ENCODE peak calls at places on chromosomes 2 and 18, in six cellular contexts. F is HepG2, L is K562, Y is H1, E is SK-N-SH, H is GM12892. G is an unnamed sample.

GRCh38 chr18:64872710-64873458 is 724.0 kb upstream of the LINC00305 start:
- DNase-seq in Y (no peak), E (no peak), L (no peak), F (no peak), H (no peak), G (no peak)

GRCh38 chr18:76620326-76620813 is 125.3 kb upstream of the ZNF516 start:
- DNase-seq in L (peak), F (no peak), Y (no peak), E (no peak), H (peak), G (peak)

GRCh38 chr2:229800997-229801754 is 86.8 kb upstream of the DNER start:
- DNase-seq in F (peak), E (peak), Y (peak), H (peak), L (peak), G (peak)

GRCh38 chr2:69767034-69767433 is 25.1 kb downstream of the ANXA4 start:
- DNase-seq in E (no peak), L (no peak), H (no peak), F (no peak), Y (no peak), G (no peak)

GRCh38 chr18:54360406-54360805 is 2.7 kb downstream of the C18orf54 start:
- DNase-seq in F (peak), E (no peak), H (no peak), Y (no peak), L (no peak), G (no peak)

GRCh38 chr2:177972782-177973181 is 99.8 kb downstream of the PDE11A start:
- DNase-seq in Y (peak), F (no peak), E (no peak), H (no peak), L (peak), G (no peak)

GRCh38 chr2:196836440-196836839 is 27.3 kb upstream of the C2orf66 start:
- DNase-seq in H (no peak), Y (no peak), L (no peak), F (no peak), E (no peak), G (no peak)

GRCh38 chr2:38164881-38165280 is 88.9 kb upstream of the CYP1B1 start:
- DNase-seq in E (no peak), Y (no peak), F (no peak), L (no peak), H (no peak), G (no peak)

GRCh38 chr2:239930871-239931771 is 94.0 kb downstream of the NDUFA10 start:
- DNase-seq in F (no peak), E (no peak), Y (no peak), L (no peak), H (no peak), G (no peak)

GRCh38 chr2:45839388-45840251 is 188.1 kb downstream of the PRKCE start:
- DNase-seq in Y (no peak), H (no peak), L (no peak), E (peak), F (no peak), G (no peak)

GRCh38 chr2:64203131-64204005 is 59.1 kb upstream of the PELI1 start:
- DNase-seq in Y (no peak), H (no peak), E (no peak), L (no peak), F (no peak), G (no peak)

GRCh38 chr2:143125647-143126046 is 3.6 kb upstream of the ARHGAP15 start:
- DNase-seq in F (no peak), H (no peak), L (no peak), Y (no peak), E (no peak), G (no peak)

DNA sequence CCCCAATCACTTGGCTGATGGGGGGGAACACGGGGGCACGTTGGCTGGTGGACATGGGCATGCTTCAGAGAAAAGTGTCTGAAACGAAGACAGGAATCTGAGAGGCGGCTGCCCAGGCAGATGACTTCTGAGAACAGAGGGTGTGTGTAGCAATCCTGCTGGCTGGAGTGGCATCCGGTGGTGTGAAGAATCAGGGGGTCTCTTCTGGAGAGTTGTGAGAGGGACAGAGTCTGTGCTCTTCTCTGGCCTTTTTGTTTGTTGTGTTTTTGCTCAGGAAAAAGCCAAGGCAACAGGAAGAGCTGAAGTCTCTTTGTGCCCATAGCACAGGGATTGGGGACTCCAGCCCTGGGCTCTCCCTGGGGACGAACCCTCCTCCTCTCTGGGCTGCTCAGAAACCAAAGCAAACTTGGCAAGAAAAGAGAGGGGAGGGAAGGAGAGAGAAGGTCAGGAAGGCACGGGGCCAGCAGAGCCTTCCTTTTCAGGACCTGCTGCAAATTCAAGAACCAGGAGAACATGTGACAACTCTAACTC is 97.0 kb upstream of the SMAD2 start:
- DNase-seq in F (no peak), Y (no peak), E (no peak), L (no peak), H (no peak), G (no peak)
- TF ChIP-seq TAF1 in F (no peak), Y (no peak), E (no peak), L (no peak), H (no peak), G (no peak)

GRCh38 chr2:138455691-138456090 is 45.9 kb upstream of the SPOPL start:
- DNase-seq in L (no peak), Y (no peak), H (no peak), E (no peak), F (no peak), G (no peak)
- TF ChIP-seq TAF1 in L (no peak), Y (no peak), H (no peak), E (no peak), F (no peak), G (no peak)

DNA sequence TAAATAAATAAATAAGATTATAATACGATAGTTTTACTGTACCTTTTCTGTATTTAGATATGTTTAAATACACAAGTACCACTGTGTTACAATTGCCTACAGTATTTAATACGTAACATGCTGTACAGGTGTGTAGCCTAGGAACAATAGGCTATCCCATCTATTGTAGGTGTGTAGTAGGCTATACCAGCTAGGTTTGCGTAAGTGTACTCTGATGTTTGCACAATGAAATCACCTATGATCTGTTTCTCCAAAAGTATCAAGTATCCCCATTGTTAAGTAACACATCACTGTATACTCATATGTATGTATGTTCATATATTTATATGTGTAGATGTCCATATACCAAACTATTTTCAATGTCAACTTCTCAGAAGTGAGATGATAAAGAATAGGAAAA is 118.2 kb upstream of the RND3 start:
- DNase-seq in F (no peak), H (no peak), Y (no peak), L (no peak), E (no peak), G (no peak)
- TF ChIP-seq TAF1 in F (no peak), H (no peak), Y (no peak), L (no peak), E (no peak), G (no peak)

GRCh38 chr2:192357216-192357615 is 162.5 kb upstream of the TMEFF2 start:
- DNase-seq in Y (no peak), E (no peak), L (no peak), F (no peak), H (no peak), G (no peak)
- TF ChIP-seq TAF1 in Y (no peak), E (no peak), L (no peak), F (no peak), H (no peak), G (no peak)

DNA sequence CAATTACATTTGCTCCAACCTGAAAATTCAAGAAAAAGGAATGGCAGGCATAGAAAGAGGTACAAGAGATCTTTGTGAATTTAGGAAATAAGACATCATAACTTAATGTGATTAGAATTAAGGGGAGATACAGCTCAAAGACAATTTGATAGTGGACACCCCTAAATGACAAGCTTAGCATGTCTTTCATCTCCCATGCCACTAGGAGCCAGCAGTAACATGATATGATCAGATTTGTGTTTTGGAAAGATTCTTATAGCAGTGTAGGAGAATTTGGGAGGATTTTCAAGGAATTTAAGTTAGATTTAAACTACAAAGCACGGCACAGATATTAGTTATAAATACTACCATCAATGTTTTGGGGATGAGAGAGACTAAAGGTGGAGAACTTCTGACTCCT is 340.8 kb downstream of the RDH14 start:
- DNase-seq in E (no peak), L (no peak), Y (no peak), F (no peak), H (no peak), G (no peak)
- TF ChIP-seq TAF1 in E (no peak), L (no peak), Y (no peak), F (no peak), H (no peak), G (no peak)

DNA sequence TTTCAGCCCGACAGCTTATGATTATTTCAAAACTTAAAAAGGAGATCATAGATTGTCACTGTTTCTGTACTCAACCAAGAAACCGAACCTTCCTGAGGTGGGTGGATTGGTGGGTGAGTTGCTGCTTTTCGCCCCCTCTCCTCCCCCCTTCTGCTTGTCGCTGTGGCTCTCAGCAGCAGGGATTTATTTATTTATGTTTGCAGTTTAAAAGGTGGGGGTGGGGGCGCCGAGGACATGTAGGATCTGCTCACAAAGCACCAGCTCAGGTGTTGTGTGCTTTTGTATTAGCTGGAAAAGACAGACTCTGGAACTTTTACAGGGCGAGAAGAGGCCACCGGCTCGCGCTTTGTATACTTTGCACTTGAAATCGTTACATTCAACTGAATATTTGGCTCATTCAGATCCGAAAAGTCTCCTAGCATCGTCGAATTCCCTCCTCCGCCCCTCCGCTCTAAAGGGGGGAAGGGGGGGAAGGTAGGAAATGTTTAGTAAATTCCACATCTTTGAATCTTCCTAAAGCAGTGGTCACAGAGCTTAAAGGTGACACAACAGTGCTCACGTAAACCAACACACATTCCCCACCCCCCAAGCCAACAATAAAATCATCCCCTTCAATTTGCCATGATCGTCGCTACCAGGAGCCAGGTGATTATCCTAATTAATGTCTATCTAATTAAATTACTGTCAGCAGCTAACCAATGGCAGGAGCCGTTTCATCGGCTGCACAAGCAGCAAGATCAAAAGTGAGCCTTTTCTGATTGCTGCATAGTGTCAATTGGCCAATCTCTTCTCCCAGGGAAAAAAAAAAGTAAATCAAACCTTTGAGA is 417 bp upstream of the TBR1 start:
- DNase-seq in F (peak), H (no peak), E (peak), Y (no peak), L (no peak), G (no peak)
- TF ChIP-seq TAF1 in F (no peak), H (no peak), E (no peak), Y (no peak), L (no peak), G (no peak)

GRCh38 chr2:193463016-193463415 is 1268.3 kb upstream of the TMEFF2 start:
- DNase-seq in L (no peak), E (no peak), Y (no peak), H (no peak), F (no peak), G (no peak)

GRCh38 chr2:193462411-193462810 is 1267.7 kb upstream of the TMEFF2 start:
- DNase-seq in L (no peak), F (no peak), H (no peak), E (no peak), Y (no peak), G (no peak)

GRCh38 chr2:193467276-193467987 is 1272.7 kb upstream of the TMEFF2 start:
- DNase-seq in H (no peak), E (no peak), F (no peak), Y (no peak), L (no peak), G (no peak)

GRCh38 chr2:193461431-193461946 is 1266.8 kb upstream of the TMEFF2 start:
- DNase-seq in E (no peak), L (no peak), Y (no peak), H (no peak), F (no peak), G (no peak)
- TF ChIP-seq TAF1 in E (no peak), L (no peak), Y (no peak), H (no peak), F (no peak), G (no peak)

GRCh38 chr2:191692502-191693115 is 14.7 kb downstream of the NABP1 start:
- DNase-seq in F (no peak), Y (no peak), H (no peak), E (no peak), L (no peak), G (no peak)
- TF ChIP-seq TAF1 in F (no peak), Y (no peak), H (no peak), E (no peak), L (no peak), G (no peak)

DNA sequence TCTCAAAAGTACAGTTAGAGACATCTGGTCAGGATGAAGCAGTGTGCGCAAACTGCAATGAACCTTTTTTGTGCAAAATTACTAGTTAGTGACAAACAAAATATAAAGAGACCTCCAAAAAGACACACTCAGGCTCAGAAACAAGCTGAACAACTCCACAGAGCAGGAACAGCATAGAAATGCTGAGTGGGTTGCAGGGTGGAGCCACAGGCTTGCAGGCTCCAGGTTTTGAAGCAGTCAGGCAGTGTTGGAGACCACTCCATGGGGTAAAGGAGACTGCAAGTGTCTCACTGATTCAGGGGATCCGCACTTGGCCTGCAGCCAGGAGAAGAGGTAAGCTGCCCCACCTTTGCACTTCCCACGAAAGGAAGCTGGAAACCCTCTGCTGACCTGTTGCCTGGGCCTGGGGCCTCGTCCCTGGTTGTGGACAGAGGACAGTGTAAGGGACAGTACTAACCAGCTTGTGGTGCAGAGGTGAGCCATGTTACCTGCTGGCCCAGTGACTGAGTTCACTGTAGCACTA is 36.4 kb downstream of the CFAP221 start:
- DNase-seq in F (no peak), Y (no peak), L (no peak), H (no peak), E (no peak), G (no peak)
- TF ChIP-seq TAF1 in F (no peak), Y (no peak), L (no peak), H (no peak), E (no peak), G (no peak)

DNA sequence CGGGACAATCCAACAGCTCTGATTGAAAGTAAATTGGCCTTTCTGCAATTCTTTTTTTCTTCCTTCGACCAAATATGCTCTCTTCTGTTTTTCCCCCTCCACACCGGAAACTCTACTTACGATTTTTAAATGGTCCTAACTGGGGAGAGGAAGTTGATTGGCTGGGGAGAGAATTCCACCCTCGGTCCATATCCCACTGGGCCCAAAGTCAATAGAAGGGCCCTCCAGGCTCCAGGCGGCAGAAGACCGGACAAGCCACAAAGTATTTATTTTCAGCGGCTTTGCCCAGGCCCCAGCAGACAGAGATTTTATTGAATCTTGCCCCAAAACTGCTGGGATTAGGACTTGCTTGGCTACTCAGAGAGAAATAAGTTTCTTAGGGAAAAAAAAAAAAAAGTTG is 37.1 kb upstream of the SMAD7 start:
- DNase-seq in F (peak), E (no peak), Y (no peak), H (no peak), L (no peak), G (no peak)
- TF ChIP-seq TAF1 in F (no peak), E (no peak), Y (no peak), H (no peak), L (no peak), G (no peak)

G was measured in GM12891.